ENCODE peak calls at places on chromosome 4, in seven cellular contexts. T is H9, G is IMR-90, S is mesenchymal stem cell, J is mesendoderm, H is neuronal stem cell, F is H1. X is an unnamed sample.

GRCh38 chr4:177369372-177369771 is 59.7 kb downstream of the NEIL3 start:
- DNase-seq in T (no peak), S (peak), F (no peak), G (peak), J (no peak), H (no peak), X (peak)

GRCh38 chr4:21879187-21879586 is 69.4 kb downstream of the KCNIP4 start:
- DNase-seq in H (no peak), S (peak), T (peak), J (peak), G (peak), F (peak), X (no peak)

GRCh38 chr4:26372525-26373172 is 51.8 kb downstream of the RBPJ start:
- DNase-seq in T (no peak), F (no peak), J (peak), H (no peak), S (peak), G (peak), X (no peak)

GRCh38 chr4:167614866-167615265 is 380.6 kb upstream of the SPOCK3 start:
- DNase-seq in H (no peak), J (no peak), G (no peak), F (no peak), S (no peak), T (no peak), X (peak)

GRCh38 chr4:165203541-165204461 is 3.6 kb upstream of the KLHL2 start:
- DNase-seq in F (no peak), J (no peak), H (no peak), G (no peak), T (no peak), S (no peak), X (no peak)

GRCh38 chr4:13647012-13647411 is 19.5 kb upstream of the BOD1L1 start:
- DNase-seq in G (no peak), J (no peak), H (no peak), T (no peak), F (no peak), S (no peak), X (no peak)

GRCh38 chr4:93416337-93417102 is 412.0 kb upstream of the ATOH1 start:
- DNase-seq in J (no peak), H (no peak), F (no peak), S (no peak), T (no peak), G (peak), X (no peak)

GRCh38 chr4:70152088-70152487 is 1.9 kb upstream of the PRR27 start:
- DNase-seq in T (no peak), S (no peak), G (no peak), H (no peak), F (no peak), J (no peak), X (no peak)

GRCh38 chr4:155999743-156000142 is 46.1 kb upstream of the CTSO start:
- DNase-seq in T (peak), H (peak), J (peak), F (peak), G (no peak), S (peak), X (no peak)

GRCh38 chr4:99755223-99755944 is 61.2 kb upstream of the DAPP1 start:
- DNase-seq in S (no peak), F (no peak), H (no peak), J (peak), G (peak), T (no peak), X (no peak)

GRCh38 chr4:1323635-1324442 is 23.2 kb upstream of the UVSSA start:
- DNase-seq in G (peak), T (no peak), F (no peak), J (no peak), S (peak), H (no peak), X (peak)

GRCh38 chr4:151687021-151687640 is 73.7 kb downstream of the GATB start:
- DNase-seq in G (no peak), S (no peak), H (no peak), F (no peak), T (no peak), J (peak), X (no peak)

GRCh38 chr4:37219251-37219650 is 25.3 kb upstream of the NWD2 start:
- DNase-seq in G (no peak), H (no peak), T (no peak), S (no peak), J (no peak), F (no peak), X (no peak)

GRCh38 chr4:2472187-2472586 is 3.3 kb downstream of the RNF4 start:
- DNase-seq in T (no peak), G (peak), H (no peak), J (no peak), F (no peak), S (peak), X (no peak)

GRCh38 chr4:128380306-128380705 is 92.7 kb upstream of the PGRMC2 start:
- DNase-seq in T (no peak), G (no peak), F (no peak), S (no peak), J (no peak), H (no peak), X (no peak)

GRCh38 chr4:73740353-73740778 is at the start of gene CXCL8:
- DNase-seq in S (peak), T (no peak), G (peak), J (peak), F (no peak), H (no peak), X (peak)

GRCh38 chr4:78018271-78019049 is 38.7 kb upstream of the FRAS1 start:
- DNase-seq in F (no peak), H (no peak), J (no peak), S (no peak), T (no peak), G (no peak), X (no peak)

GRCh38 chr4:164252286-164252685 is 501.6 kb upstream of the SMIM31 start:
- DNase-seq in J (peak), F (no peak), T (peak), G (no peak), H (peak), S (peak), X (no peak)

GRCh38 chr4:139969635-139970266 is 184.2 kb downstream of the MAML3 start:
- DNase-seq in S (no peak), T (no peak), J (no peak), G (no peak), F (no peak), H (no peak), X (peak)

GRCh38 chr4:139972305-139972704 is 181.7 kb downstream of the MAML3 start:
- DNase-seq in H (no peak), G (no peak), T (no peak), J (no peak), S (no peak), F (no peak), X (no peak)

GRCh38 chr4:139975830-139976272 is 178.1 kb downstream of the MAML3 start:
- DNase-seq in H (no peak), T (no peak), J (no peak), F (no peak), S (peak), G (peak), X (peak)

GRCh38 chr4:139973611-139974010 is 180.4 kb downstream of the MAML3 start:
- DNase-seq in G (no peak), J (peak), F (no peak), S (no peak), T (no peak), H (no peak), X (no peak)

DNA sequence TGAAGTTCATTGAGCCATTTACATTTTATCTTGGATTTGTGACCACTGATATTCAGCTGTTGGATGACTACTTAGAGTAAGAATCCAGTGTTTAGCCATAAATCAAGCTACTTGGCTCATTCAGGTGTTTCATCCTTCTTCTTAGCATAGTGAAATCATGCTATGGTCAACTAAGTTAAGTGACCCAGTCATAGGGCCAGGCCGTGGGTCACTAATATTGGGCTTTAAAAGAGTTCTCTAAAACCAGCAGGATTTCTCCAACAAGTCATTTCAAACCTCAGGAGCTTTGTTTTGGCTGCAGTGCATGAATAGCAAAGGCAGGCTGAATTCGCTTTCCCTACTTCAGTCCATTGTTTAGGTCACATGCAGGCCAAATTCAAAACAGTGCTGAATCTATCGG is 181.0 kb downstream of the MAML3 start:
- DNase-seq in H (no peak), T (no peak), F (no peak), G (peak), S (no peak), J (no peak), X (no peak)
- H3K23ac ChIP-seq in H (no peak), T (no peak), F (no peak), G (no peak), S (no peak), J (no peak), X (no peak)

GRCh38 chr4:79065262-79065661 is 126.0 kb upstream of the PAQR3 start:
- DNase-seq in S (no peak), F (no peak), T (no peak), G (no peak), H (no peak), J (no peak), X (peak)
- H3K9ac ChIP-seq in S (no peak), F (no peak), T (no peak), G (no peak), H (no peak), J (no peak), X (no peak)

DNA sequence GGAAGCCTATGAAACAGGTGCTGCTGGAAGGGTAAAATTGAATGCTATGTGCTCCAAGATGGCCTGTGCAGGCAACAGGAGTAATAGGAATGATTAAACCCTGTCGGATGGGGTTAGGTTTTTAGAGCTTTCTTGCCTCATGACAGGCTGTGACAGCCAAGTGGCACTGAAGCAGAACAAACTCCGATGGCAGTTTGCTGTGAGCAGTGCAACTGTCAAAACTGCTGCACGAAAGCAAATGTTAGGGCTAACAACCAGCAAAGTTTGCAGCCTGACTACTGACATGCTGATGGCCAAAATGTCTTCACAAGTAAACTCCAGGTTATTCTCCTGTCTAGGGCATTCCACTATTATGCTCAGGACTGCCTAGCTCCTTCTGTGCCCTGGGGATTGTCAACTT is 486.8 kb upstream of the TENM3 start:
- DNase-seq in T (no peak), J (no peak), F (no peak), S (no peak), G (no peak), H (no peak), X (no peak)
- H3K23ac ChIP-seq in T (no peak), J (no peak), F (no peak), S (no peak), G (no peak), H (no peak), X (no peak)

DNA sequence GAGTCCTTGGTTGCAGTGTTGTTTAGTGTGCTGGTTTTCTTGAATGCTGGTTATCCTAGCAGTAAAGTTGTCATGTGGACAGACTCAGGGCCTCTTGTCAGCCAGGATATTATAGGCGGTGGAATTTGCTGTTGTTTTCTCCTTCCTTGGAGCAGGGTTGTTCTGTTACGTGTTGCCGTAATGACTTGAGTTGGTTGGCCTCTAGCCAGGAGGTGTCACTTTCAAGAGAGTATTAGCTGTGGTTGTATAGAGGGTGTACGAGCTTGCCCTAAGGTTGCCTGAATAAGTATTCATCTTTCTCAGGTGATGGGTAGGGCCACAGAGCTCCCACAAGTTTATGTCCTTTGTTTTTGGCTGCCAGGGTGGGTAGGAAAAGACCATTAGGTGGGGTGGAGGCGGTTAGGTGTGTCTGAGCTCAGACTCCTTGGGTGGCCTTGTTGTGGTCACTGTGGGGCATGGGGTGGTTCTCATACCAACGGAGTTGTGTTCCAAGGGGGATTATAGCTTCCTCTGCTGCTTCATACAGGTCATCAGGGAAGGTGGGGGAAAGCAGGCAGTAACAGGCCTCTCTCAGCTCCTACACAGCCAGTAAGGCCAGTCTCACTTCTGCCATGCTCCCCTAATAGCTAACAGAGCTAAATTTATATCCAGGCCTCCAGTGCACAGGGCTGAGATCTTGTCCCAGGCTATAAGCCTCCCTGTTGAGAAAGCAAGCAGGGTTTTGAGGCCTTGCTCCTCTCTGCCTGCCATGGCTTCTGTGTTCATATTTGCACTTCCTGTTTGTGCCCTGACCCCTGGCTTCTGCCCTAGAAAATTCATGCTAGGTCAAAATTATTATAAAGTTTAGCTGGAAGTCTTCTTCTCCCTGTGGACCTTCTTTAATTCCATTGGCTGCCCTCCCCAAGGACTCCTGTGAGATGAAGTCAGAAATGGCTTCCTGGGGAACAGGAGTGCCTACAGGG is 594.7 kb downstream of the RAPGEF2 start:
- DNase-seq in H (no peak), F (no peak), G (no peak), J (no peak), S (peak), T (no peak), X (no peak)
- H3K9ac ChIP-seq in H (no peak), F (no peak), G (no peak), J (no peak), S (no peak), T (no peak), X (no peak)

GRCh38 chr4:41624765-41625164 is 86.8 kb downstream of the LIMCH1 start:
- DNase-seq in H (no peak), S (no peak), T (no peak), G (no peak), J (no peak), F (no peak), X (no peak)

GRCh38 chr4:41625531-41625930 is 87.6 kb downstream of the LIMCH1 start:
- DNase-seq in G (no peak), S (no peak), H (no peak), T (no peak), F (no peak), J (no peak), X (no peak)

GRCh38 chr4:41620594-41621256 is 82.8 kb downstream of the LIMCH1 start:
- DNase-seq in J (peak), T (peak), F (no peak), H (no peak), S (no peak), G (no peak), X (peak)

GRCh38 chr4:41619161-41619560 is 81.2 kb downstream of the LIMCH1 start:
- DNase-seq in T (peak), G (no peak), H (no peak), S (no peak), F (peak), J (peak), X (no peak)

GRCh38 chr4:41622816-41623215 is 84.9 kb downstream of the LIMCH1 start:
- DNase-seq in G (no peak), T (no peak), J (no peak), S (no peak), H (no peak), F (no peak), X (peak)
- H3K23ac ChIP-seq in G (no peak), T (no peak), J (no peak), S (no peak), H (no peak), F (no peak), X (no peak)

GRCh38 chr4:98510340-98510739 is 148.1 kb downstream of the TSPAN5 start:
- DNase-seq in S (no peak), F (no peak), T (no peak), G (no peak), H (no peak), J (no peak), X (no peak)
- H3K9ac ChIP-seq in S (peak), F (no peak), T (no peak), G (peak), H (no peak), J (no peak), X (no peak)

DNA sequence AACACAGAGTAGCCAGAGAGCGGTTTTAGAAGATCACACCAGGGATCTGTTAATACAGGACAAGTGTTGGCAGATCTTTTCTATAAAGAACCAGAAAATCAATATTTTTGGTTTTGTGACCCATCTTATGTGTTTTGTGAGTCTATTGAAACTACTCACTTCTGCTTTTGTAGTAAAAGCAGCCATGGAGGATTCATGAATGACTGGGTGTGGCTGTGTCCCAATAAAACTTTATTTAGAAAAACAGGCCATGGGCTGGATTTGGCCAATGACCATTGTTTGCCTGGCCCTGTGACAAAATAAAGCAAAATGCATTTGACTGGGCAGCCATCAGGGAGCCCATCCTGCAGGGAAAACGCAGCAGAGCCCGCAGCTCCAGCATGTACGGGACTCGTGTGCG is 99.9 kb upstream of the ADRA2C start:
- DNase-seq in F (no peak), J (no peak), G (no peak), H (no peak), T (no peak), S (no peak), X (no peak)
- H3K23ac ChIP-seq in F (no peak), J (no peak), G (no peak), H (no peak), T (no peak), S (no peak), X (no peak)

GRCh38 chr4:55554453-55555030 is 7.8 kb upstream of the CLOCK start:
- DNase-seq in F (no peak), S (peak), J (peak), T (no peak), H (no peak), G (peak), X (peak)
- H3K9ac ChIP-seq in F (no peak), S (peak), J (no peak), T (no peak), H (no peak), G (no peak), X (no peak)

X was measured in trophoblast cell.